ENCODE peak calls at places on chromosomes 2 and 18, in four cellular contexts. N is HepG2, K is left ventricle myocardium inferior, L is MM.1S. Z is an unnamed sample.

GRCh38 chr2:112075490-112076260 is 20.6 kb downstream of the TMEM87B start:
- DNase-seq in L (no peak), N (no peak), K (no peak), Z (no peak)

GRCh38 chr2:47072018-47072691 is 83.0 kb downstream of the STPG4 start:
- DNase-seq in L (no peak), N (no peak), K (peak; percentile 87), Z (no peak)

GRCh38 chr18:49588171-49588570 is 26.3 kb downstream of the LIPG start:
- DNase-seq in N (no peak), K (no peak), L (no peak), Z (no peak)

GRCh38 chr2:45714679-45715078 is 63.2 kb downstream of the PRKCE start:
- DNase-seq in K (no peak), N (no peak), L (no peak), Z (no peak)

GRCh38 chr2:140506606-140507005 is 1624.2 kb downstream of the LRP1B start:
- DNase-seq in L (no peak), K (no peak), N (no peak), Z (no peak)

GRCh38 chr2:83071914-83072313 is 1387.2 kb downstream of the SUCLG1 start:
- DNase-seq in L (no peak), N (no peak), K (no peak), Z (no peak)

GRCh38 chr2:30514134-30514860 is 67.3 kb downstream of the LCLAT1 start:
- DNase-seq in K (peak; percentile 38), N (peak; percentile 15), L (no peak), Z (no peak)

GRCh38 chr2:134845719-134846118 is 7.3 kb downstream of the ACMSD start:
- DNase-seq in K (no peak), L (no peak), N (no peak), Z (no peak)

GRCh38 chr2:199463000-199463692 is 5.4 kb upstream of the SATB2 start:
- DNase-seq in K (peak; percentile 60), N (no peak), L (peak; percentile 65), Z (no peak)

GRCh38 chr2:238596571-238597551 is 170.1 kb downstream of the ASB1 start:
- DNase-seq in K (peak; percentile 51), N (peak; percentile 70), L (no peak), Z (no peak)

GRCh38 chr2:177489719-177490301 is 97.2 kb downstream of the AGPS start:
- DNase-seq in N (peak; percentile 41), K (no peak), L (peak; percentile 21), Z (no peak)

GRCh38 chr2:64708834-64709233 is 55.1 kb upstream of the SERTAD2 start:
- DNase-seq in L (no peak), N (no peak), K (no peak), Z (no peak)

GRCh38 chr2:18171191-18172139 is 293.0 kb downstream of the KCNS3 start:
- DNase-seq in N (no peak), L (no peak), K (no peak), Z (no peak)

GRCh38 chr2:157420771-157421323 is 23.0 kb downstream of the CYTIP start:
- DNase-seq in K (no peak), L (no peak), N (no peak), Z (no peak)

GRCh38 chr18:32552421-32553030 is 81.8 kb upstream of the GAREM1 start:
- DNase-seq in K (no peak), N (peak; percentile 68), L (peak; percentile 86), Z (peak; percentile 52)

GRCh38 chr2:239096676-239097427 is 249.0 kb downstream of the TWIST2 start:
- DNase-seq in L (no peak), N (no peak), K (no peak), Z (no peak)

GRCh38 chr2:54088191-54088634 is 27.2 kb upstream of the ACYP2 start:
- DNase-seq in K (no peak), L (no peak), N (no peak), Z (no peak)

GRCh38 chr2:170396799-170397459 is 219.0 kb downstream of the MYO3B start:
- DNase-seq in N (peak; percentile 43), K (no peak), L (peak; percentile 28), Z (no peak)

GRCh38 chr2:59025157-59025757 is 784.1 kb upstream of the FANCL start:
- DNase-seq in N (peak; percentile 13), L (no peak), K (peak; percentile 23), Z (no peak)

GRCh38 chr2:19356545-19357382 is 1.7 kb downstream of the OSR1 start:
- DNase-seq in K (no peak), L (no peak), N (no peak), Z (no peak)

GRCh38 chr2:41543726-41544125 is 504.1 kb upstream of the PKDCC start:
- DNase-seq in K (no peak), N (no peak), L (no peak), Z (no peak)

GRCh38 chr18:27546991-27547390 is 361.9 kb upstream of the CHST9 start:
- DNase-seq in N (no peak), L (no peak), K (no peak), Z (no peak)

GRCh38 chr2:64262816-64263215 is 118.6 kb upstream of the PELI1 start:
- DNase-seq in L (no peak), N (no peak), K (no peak), Z (no peak)

GRCh38 chr2:39620067-39620466 is 45.6 kb upstream of the TMEM178A start:
- DNase-seq in L (no peak), N (peak; percentile 17), K (peak; percentile 43), Z (no peak)

GRCh38 chr2:22291074-22291473 is 1093.9 kb upstream of the KLHL29 start:
- DNase-seq in N (no peak), L (no peak), K (no peak), Z (no peak)

GRCh38 chr2:161273038-161273760 is 35.0 kb upstream of the PSMD14 start:
- DNase-seq in K (no peak), N (peak; percentile 64), L (peak; percentile 71), Z (peak; percentile 53)
- TF ChIP-seq CTCF in K (peak; percentile 82), N (peak; percentile 81), L (peak; percentile 76), Z (peak; percentile 57)

DNA sequence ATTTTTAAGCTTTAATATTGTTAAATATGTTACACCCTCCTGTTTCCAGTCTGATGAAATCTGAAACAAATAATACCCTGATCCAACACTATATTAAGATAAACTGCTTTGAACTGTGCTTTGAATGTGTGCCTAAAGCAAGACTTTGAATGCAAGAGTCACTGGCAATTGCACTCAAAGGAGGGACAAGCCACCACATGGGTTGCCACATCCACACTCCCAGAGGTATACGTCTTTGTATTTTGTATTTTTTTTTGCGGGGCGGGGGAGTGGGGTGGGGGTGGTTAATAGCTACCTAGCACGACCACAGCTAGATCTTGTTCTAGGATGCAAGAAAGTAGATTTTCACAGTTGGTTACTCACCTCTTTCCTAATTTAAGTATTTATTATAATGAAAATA is 1.8 kb upstream of the ZEB2 start:
- DNase-seq in L (no peak), K (no peak), N (no peak), Z (no peak)
- H3K4me3 ChIP-seq in L (no peak overlapping the region), K (peak overlapping the region; percentile 85), N (no peak overlapping the region), Z (no peak overlapping the region)

DNA sequence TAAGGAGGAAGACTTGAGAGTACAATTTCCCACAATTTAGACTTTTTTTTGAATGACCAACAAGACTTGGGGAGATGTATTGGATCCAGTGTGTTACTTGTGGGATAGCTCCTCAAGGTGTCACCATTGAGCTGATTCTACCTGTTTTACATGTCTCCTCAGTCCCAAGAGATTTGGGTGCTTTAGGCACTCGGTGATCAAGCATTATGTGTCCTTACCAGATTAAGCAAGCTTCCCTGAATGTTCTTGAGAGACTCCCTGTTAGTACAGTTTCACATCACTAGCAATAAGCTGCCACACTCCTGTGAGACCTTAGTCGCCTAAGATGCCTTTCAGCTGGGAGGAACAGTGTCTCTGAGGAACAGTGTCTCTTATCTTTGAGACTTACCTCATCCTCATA is 384.3 kb upstream of the SYT4 start:
- DNase-seq in K (no peak), N (peak; percentile 1), L (peak; percentile 43), Z (peak; percentile 13)
- TF ChIP-seq CTCF in K (peak; percentile 51), N (no peak), L (peak; percentile 62), Z (peak; percentile 55)

GRCh38 chr2:43169091-43169936 is 57.1 kb downstream of the ZFP36L2 start:
- DNase-seq in K (no peak), N (no peak), L (no peak), Z (peak; percentile 62)
- H3K4me3 ChIP-seq in K (peak overlapping the region; percentile 14), N (no peak overlapping the region), L (no peak overlapping the region), Z (peak overlapping the region; percentile 18)

GRCh38 chr2:84940836-84941412 is 30.0 kb upstream of the KCMF1 start:
- DNase-seq in L (no peak), K (no peak), N (no peak), Z (no peak)

GRCh38 chr2:84942166-84942565 is 28.8 kb upstream of the KCMF1 start:
- DNase-seq in N (no peak), K (no peak), L (no peak), Z (no peak)

GRCh38 chr2:84938194-84938879 is 32.6 kb upstream of the KCMF1 start:
- DNase-seq in L (peak; percentile 16), K (no peak), N (peak; percentile 35), Z (peak; percentile 70)

GRCh38 chr2:84940088-84940470 is 30.9 kb upstream of the KCMF1 start:
- DNase-seq in K (no peak), L (peak; percentile 35), N (no peak), Z (no peak)

GRCh38 chr2:84939426-84940087 is 31.4 kb upstream of the KCMF1 start:
- DNase-seq in K (no peak), N (no peak), L (peak; percentile 97), Z (peak; percentile 99)
- TF ChIP-seq CTCF in K (no peak), N (no peak), L (peak; percentile 21), Z (no peak)

DNA sequence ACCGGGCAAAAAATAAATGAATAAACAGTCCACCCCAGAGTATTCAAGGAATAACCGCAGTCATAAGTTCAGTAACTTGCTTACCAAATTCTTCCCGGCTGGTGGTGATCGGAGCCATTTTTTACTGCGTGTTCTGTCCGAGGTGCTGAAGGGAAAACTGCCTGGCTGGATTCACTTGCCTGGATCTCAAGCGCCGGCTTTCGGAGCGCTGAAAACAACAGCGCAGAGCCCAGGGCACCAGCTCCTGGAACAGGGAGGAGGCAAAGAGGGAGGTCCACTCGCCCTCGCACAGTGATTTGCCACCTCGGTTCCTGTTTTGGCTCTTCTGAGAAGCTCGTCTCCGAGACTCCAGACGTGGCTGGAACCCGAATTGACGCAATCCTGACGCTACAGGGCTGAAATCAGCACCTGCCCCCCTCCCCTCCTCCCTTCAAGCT is at the start of gene SYT4:
- DNase-seq in L (no peak), K (peak; percentile 26), N (peak; percentile 8), Z (no peak)
- H3K4me3 ChIP-seq in L (no peak within 1 kb of the TSS), K (no peak within 1 kb of the TSS), N (no peak within 1 kb of the TSS), Z (no peak within 1 kb of the TSS)

DNA sequence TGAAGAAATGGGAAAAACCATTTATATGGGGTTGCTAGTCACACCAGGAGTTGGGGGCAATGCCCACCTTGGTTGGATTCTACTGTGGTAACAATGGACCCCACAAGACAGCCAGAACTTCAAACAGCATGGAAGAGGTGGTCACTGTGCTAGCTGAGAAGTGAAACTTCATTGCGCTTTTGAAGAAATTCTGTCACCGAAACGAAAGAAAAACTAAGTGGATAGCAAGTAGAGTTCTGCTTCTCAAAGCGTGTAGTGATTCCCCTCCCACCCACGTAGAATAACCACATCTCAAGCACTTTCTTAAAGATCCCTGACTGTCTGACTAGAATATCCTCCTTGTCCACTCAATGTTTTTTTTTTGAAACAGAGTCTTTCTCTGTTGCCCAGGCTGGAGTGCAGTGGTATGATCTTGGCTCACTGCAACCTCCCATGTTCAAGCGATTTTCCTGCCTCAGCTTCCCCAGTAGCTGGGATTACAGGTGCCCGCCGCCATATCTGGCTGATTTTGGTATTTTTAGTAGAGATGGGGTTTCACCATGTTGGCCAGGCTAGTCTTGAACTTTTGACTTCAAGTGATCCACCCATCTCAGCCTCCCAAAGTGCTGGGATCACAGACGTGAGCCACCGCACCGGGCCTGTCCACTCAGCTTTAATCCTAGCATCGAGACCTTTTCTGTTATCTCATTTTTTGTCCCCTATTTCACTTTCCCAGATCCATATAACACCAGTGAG is 30.1 kb upstream of the CCL20 start:
- DNase-seq in N (no peak), L (peak; percentile 80), K (no peak), Z (peak; percentile 79)
- TF ChIP-seq CTCF in N (no peak), L (no peak), K (no peak), Z (no peak)

GRCh38 chr2:185567196-185567595 is 171.4 kb upstream of the FSIP2 start:
- DNase-seq in L (no peak), N (no peak), K (no peak), Z (no peak)
- H3K4me3 ChIP-seq in L (no peak overlapping the region), N (no peak overlapping the region), K (no peak overlapping the region), Z (no peak overlapping the region)